ENCODE peak calls at places on chromosomes 1 and 21, in five cellular contexts. U, P, F, M and C are unnamed samples.

GRCh38 chr1:68442822-68443556 is 6.8 kb downstream of the RPE65 start:
- DNase-seq in M (peak; percentile 46), P (peak; percentile 78), U (peak; percentile 60), F (peak; percentile 21), C (peak; percentile 19)

GRCh38 chr1:109632671-109633346 is 13.2 kb downstream of the AMPD2 start:
- DNase-seq in U (no peak), P (no peak), F (no peak), M (no peak), C (peak; percentile 48)

GRCh38 chr21:38768385-38769071 is 37.2 kb upstream of the ETS2 start:
- DNase-seq in M (peak; percentile 96), P (peak; percentile 92), F (no peak), U (peak; percentile 96), C (no peak)

GRCh38 chr1:24898909-24899439 is 31.1 kb downstream of the RUNX3 start:
- DNase-seq in M (no peak), U (no peak), F (no peak), P (no peak), C (no peak)

GRCh38 chr1:4652631-4653327 is 1.6 kb upstream of the AJAP1 start:
- DNase-seq in U (no peak), F (peak; percentile 16), M (no peak), P (peak; percentile 29), C (peak; percentile 24)

GRCh38 chr1:27821761-27822315 is 8.7 kb upstream of the PPP1R8 start:
- DNase-seq in U (no peak), F (no peak), P (no peak), M (no peak), C (no peak)

GRCh38 chr1:214078950-214079349 is 91.2 kb downstream of the PROX1 start:
- DNase-seq in U (no peak), M (no peak), F (no peak), P (no peak), C (no peak)

GRCh38 chr1:10765734-10766478 is 30.5 kb downstream of the CASZ1 start:
- DNase-seq in M (no peak), U (no peak), P (no peak), F (no peak), C (peak; percentile 82)

GRCh38 chr1:242086093-242086492 is 87.2 kb upstream of the MAP1LC3C start:
- DNase-seq in F (no peak), P (no peak), M (no peak), U (no peak), C (no peak)

GRCh38 chr1:211680752-211681327 is 5.4 kb upstream of the NEK2 start:
- DNase-seq in M (peak; percentile 69), F (peak; percentile 83), U (peak; percentile 82), P (peak; percentile 94), C (peak; percentile 59)

GRCh38 chr1:15178571-15179484 is 25.3 kb downstream of the TMEM51 start:
- DNase-seq in U (peak; percentile 96), P (peak; percentile 93), M (peak; percentile 95), F (no peak), C (peak; percentile 34)

GRCh38 chr1:33670567-33670966 is 193.3 kb upstream of the HMGB4 start:
- DNase-seq in P (no peak), U (no peak), M (no peak), F (no peak), C (no peak)

GRCh38 chr1:65156910-65157545 is 9.0 kb downstream of the AK4 start:
- DNase-seq in F (no peak), U (no peak), P (no peak), M (no peak), C (no peak)

GRCh38 chr1:22838965-22839364 is 128.3 kb downstream of the EPHB2 start:
- DNase-seq in U (no peak), F (no peak), M (no peak), P (no peak), C (no peak)

GRCh38 chr1:36537190-36537768 is 54.6 kb upstream of the CSF3R start:
- DNase-seq in P (no peak), M (no peak), U (no peak), F (no peak), C (no peak)

GRCh38 chr1:27525296-27526271 is 35.6 kb upstream of the WASF2 start:
- DNase-seq in F (no peak), P (peak; percentile 76), M (no peak), U (no peak), C (peak; percentile 72)

GRCh38 chr1:16981269-16981849 is 939 bp upstream of the MFAP2 start:
- DNase-seq in P (peak; percentile 84), F (no peak), U (peak; percentile 96), M (peak; percentile 93), C (no peak)

GRCh38 chr1:24988560-24988912 is 58.5 kb upstream of the RUNX3 start:
- DNase-seq in U (no peak), P (no peak), M (no peak), F (no peak), C (no peak)

GRCh38 chr1:33369081-33369480 is 48.2 kb upstream of the A3GALT2 start:
- DNase-seq in M (no peak), F (no peak), U (no peak), P (no peak), C (no peak)

GRCh38 chr1:219365435-219365834 is 191.8 kb downstream of the LYPLAL1 start:
- DNase-seq in P (no peak), M (peak; percentile 60), U (peak; percentile 62), F (no peak), C (no peak)

GRCh38 chr1:204255966-204256365 is 42.2 kb upstream of the GOLT1A start:
- DNase-seq in M (peak; percentile 19), F (no peak), U (peak; percentile 37), P (peak; percentile 59), C (no peak)

GRCh38 chr1:2471587-2472001 is 4.5 kb upstream of the PLCH2 start:
- DNase-seq in P (no peak), M (no peak), F (no peak), U (no peak), C (no peak)

GRCh38 chr1:64043328-64043727 is 160.1 kb upstream of the UBE2U start:
- DNase-seq in F (no peak), P (peak; percentile 32), M (peak; percentile 45), U (peak; percentile 41), C (no peak)
- H3K4me1 ChIP-seq in F (peaks cover 10% of the 10 kb centered on the region), P (peaks cover 69% of the 10 kb centered on the region), M (peaks cover 50% of the 10 kb centered on the region), U (peaks cover 19% of the 10 kb centered on the region), C (no peaks in the 10 kb centered on the region)

GRCh38 chr1:41662061-41662655 is 177.7 kb upstream of the EDN2 start:
- DNase-seq in P (peak; percentile 90), F (no peak), U (peak; percentile 83), M (peak; percentile 73), C (peak; percentile 46)

GRCh38 chr1:41659159-41659495 is 174.6 kb upstream of the EDN2 start:
- DNase-seq in F (no peak), M (no peak), P (no peak), U (no peak), C (no peak)

GRCh38 chr1:41661428-41662060 is 177.1 kb upstream of the EDN2 start:
- DNase-seq in P (peak; percentile 51), F (no peak), M (no peak), U (peak; percentile 12), C (no peak)

GRCh38 chr1:41659903-41660302 is 175.4 kb upstream of the EDN2 start:
- DNase-seq in F (no peak), M (no peak), P (no peak), U (no peak), C (no peak)

DNA sequence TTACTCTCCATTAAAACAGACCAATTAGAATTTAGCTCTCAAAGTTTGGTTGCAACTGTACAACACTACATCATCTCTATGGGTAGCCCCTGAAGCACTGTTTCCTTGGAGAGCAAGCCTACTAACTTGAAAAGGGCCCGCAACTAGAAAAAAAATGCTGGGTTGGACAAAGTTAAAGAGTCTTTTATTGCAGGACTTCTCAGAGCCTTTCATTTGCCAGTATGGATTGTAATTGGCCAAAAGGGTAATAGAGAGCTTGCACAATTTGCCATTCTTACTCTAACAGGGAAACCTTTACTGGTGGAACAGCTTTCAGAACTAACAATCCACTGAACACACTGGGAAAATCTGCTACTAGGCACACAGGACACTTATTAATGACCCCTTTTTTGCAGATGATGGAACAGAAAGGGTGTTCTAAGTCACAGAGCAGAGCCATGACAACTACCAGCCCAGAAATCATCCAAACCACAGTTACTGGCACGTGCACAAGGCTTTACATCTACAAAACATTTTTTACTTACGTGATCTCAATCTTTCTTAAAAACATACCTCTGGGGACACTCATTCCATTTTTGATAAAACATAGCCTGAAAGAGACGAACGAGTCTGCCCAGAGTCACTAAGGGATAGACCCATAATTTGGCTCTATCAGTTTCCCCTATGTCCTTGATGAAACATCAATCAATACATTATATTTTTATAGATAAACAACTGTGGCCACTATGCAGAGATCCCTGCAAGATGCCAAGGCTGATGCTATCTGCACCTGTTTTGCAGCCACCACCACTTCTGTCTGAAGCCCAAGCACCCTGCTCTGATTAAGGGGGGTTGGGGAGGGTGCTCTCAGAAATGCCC is 176.3 kb upstream of the EDN2 start:
- DNase-seq in M (no peak), U (peak; percentile 18), P (no peak), F (no peak), C (no peak)
- H3K9ac ChIP-seq in M (peak overlapping the region; percentile 84), U (no peak overlapping the region), P (peak overlapping the region; percentile 82), F (no peak overlapping the region), C (no peak overlapping the region)

DNA sequence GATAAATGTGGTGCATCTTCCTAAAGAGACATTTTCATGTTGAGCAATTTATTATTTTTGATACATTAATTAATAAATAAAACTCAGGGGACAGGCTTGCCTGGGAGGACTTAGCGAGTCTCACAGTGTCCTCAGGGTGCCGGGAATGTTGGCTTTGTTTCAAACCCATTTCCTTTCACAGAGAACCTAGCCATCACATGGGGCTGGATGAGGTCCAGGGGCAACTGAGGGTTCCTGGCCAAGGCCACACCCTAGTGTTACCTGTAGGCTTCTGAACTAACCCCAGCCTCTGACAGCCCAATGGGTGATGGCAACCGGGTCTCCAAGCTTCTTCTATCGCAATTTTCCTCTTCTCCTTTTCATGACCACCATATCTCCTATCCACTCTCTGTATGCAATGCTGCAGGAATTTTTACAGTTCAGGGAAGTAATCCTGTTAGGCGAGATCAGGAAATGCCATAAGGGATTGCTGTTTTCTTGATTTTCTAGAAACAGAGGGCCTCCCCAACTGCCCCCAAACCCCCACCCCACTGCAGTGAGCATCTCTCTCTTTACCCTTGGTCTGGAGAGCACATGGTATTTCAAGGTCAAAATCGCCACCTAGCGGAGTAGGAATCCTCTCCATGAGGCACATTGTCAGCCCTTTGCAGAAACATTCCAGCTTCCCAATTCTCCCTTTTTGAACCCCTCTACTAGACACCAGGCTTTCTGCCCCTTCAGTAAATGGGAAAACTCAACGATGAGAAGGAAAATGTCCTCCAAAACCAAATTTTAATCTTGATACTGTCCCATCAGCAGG is 22.1 kb upstream of the SMYD3 start:
- DNase-seq in M (no peak), P (no peak), U (no peak), F (peak; percentile 34), C (no peak)
- H3K9me3 ChIP-seq in M (peaks cover 3% of the 10 kb centered on the region), P (peaks cover 26% of the 10 kb centered on the region), U (no peaks in the 10 kb centered on the region), F (peaks cover 14% of the 10 kb centered on the region), C (no peaks in the 10 kb centered on the region)

DNA sequence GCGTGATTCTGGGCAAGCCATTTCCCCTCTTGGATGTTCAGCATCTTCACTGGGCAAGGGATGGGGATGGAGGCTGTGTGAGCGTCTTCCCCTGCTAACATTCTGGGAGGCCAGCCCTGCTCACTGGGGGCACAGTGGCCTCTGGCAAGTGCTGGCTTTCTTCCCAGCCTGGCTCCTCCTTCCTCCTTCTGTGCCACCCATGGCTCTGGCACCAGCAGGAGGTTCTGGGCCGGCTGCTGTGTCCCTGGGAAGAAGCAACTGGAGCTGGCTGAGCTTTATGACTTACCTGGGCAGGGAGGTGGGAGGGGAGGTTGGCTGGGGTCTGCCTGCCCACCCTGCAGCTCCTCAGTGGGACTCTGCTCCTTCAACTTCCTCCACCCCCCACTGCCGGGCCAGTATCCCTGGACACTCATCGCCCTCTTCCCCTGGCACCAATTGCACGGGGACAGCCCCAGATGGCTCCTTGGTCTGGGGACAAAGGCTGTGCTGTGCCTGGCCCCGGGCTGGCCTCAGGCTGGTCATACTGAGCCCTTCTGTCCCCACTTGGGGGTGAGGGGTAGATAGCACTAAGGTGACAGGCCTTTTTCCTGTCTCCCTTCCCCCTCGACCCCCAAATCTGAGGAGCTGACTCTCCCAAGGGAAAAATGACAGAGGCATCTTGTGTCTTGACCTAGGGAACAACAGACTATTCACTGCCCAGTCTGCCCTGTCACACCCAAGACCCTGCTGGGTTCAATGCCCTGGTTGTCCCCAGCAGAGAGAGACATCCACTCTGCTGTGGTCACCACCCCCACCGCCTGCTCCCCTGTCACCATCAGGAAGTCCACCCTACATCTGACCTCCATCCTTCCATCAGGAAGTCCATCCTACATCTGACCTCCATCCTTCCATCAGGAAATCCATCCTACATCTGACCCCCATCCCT is 14.4 kb downstream of the CDK18 start:
- DNase-seq in F (no peak), P (no peak), M (no peak), U (no peak), C (peak; percentile 46)
- H3K4me1 ChIP-seq in F (peaks cover 51% of the 10 kb centered on the region), P (peaks cover 3% of the 10 kb centered on the region), M (no peaks in the 10 kb centered on the region), U (no peaks in the 10 kb centered on the region), C (peaks cover 7% of the 10 kb centered on the region)